ENCODE peak calls at places on chromosomes 12 and 14, in five cellular contexts. X is body of pancreas, D is sigmoid colon, L is A549, V is right lobe of liver. E is an unnamed sample.

GRCh38 chr12:70719084-70719483 is 81.9 kb upstream of the PTPRB start:
- DNase-seq in X (no peak), D (no peak), L (no peak), V (no peak), E (no peak)

GRCh38 chr12:106580671-106581508 is 1.9 kb upstream of the RFX4 start:
- DNase-seq in X (peak; percentile 40), D (no peak), L (no peak), V (no peak), E (no peak)

GRCh38 chr12:30792648-30793499 is 38.1 kb upstream of the CAPRIN2 start:
- DNase-seq in X (no peak), D (no peak), L (no peak), V (no peak), E (no peak)

GRCh38 chr12:39592295-39592694 is 27.3 kb downstream of the ABCD2 start:
- DNase-seq in X (no peak), D (no peak), L (no peak), V (no peak), E (no peak)

GRCh38 chr12:71581206-71581605 is 82.4 kb downstream of the ZFC3H1 start:
- DNase-seq in X (no peak), D (no peak), L (no peak), V (no peak), E (no peak)

GRCh38 chr14:104293851-104294627 is 155.7 kb downstream of the KIF26A start:
- DNase-seq in X (no peak), D (peak; percentile 45), L (peak; percentile 23), V (peak; percentile 45), E (peak; percentile 57)

GRCh38 chr12:105907982-105908381 is 230.8 kb downstream of the NUAK1 start:
- DNase-seq in X (no peak), D (no peak), L (no peak), V (no peak), E (no peak)

GRCh38 chr14:61712137-61712536 is 16.8 kb downstream of the HIF1A start:
- DNase-seq in X (no peak), D (no peak), L (no peak), V (no peak), E (no peak)

GRCh38 chr12:25767613-25768012 is 190.9 kb upstream of the RASSF8 start:
- DNase-seq in X (no peak), D (no peak), L (no peak), V (no peak), E (no peak)

GRCh38 chr14:52891800-52892199 is 59.0 kb downstream of the FERMT2 start:
- DNase-seq in X (no peak), D (no peak), L (no peak), V (no peak), E (no peak)

GRCh38 chr14:103107941-103108748 is 13.6 kb downstream of the EXOC3L4 start:
- DNase-seq in X (no peak), D (no peak), L (no peak), V (no peak), E (no peak)

GRCh38 chr12:47147749-47148148 is 68.0 kb upstream of the AMIGO2 start:
- DNase-seq in X (no peak), D (no peak), L (no peak), V (no peak), E (no peak)

GRCh38 chr12:86137936-86138335 is 118.3 kb downstream of the MGAT4C start:
- DNase-seq in X (no peak), D (no peak), L (no peak), V (no peak), E (no peak)

GRCh38 chr12:14256555-14257169 is 108.8 kb upstream of the ATF7IP start:
- DNase-seq in X (peak; percentile 87), D (peak; percentile 90), L (peak; percentile 53), V (peak; percentile 84), E (peak; percentile 84)

GRCh38 chr12:14257303-14257733 is 108.2 kb upstream of the ATF7IP start:
- DNase-seq in X (no peak), D (no peak), L (no peak), V (no peak), E (peak; percentile 90)

GRCh38 chr12:14258468-14258947 is 107.0 kb upstream of the ATF7IP start:
- DNase-seq in X (peak; percentile 28), D (no peak), L (no peak), V (peak; percentile 58), E (no peak)

GRCh38 chr12:14259481-14260010 is 105.9 kb upstream of the ATF7IP start:
- DNase-seq in X (no peak), D (no peak), L (no peak), V (no peak), E (no peak)

DNA sequence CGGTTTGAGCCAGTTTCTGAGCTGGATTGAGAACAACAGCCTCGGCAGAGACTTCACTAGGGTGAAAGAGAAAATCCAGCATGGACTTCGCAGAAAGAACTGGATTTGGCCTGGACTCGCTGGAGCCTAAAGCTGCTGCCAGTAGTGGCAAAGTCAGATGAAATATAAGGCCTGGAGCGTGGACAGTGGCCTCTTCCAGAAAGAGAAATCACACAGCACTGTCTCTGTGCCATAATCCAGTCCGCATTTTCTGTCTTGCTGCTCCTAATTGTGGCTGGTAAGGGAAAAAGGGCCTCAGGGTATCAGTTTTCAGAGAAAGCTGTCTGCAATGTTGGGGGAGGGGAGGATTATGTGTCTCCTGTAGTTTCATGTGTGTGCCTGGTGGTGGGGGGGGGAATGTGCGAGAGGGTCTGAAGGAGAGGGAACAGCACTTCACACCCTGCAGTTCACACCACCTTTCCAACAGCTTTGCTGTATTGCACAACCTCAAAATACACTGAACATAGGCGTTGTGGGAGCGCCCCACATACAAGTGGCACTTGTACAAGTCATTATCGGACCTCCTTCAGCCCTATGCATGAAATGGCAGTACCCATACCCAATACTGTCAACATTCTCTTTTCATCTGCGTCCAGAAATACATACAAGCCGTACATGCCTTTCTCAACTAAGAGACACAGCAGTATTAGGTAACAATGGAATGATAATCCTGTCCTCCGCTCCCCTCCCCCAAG is 107.6 kb upstream of the ATF7IP start:
- DNase-seq in X (peak; percentile 99), D (peak; percentile 95), L (peak; percentile 59), V (peak; percentile 98), E (peak; percentile 94)
- TF ChIP-seq POLR2A in X (no peak), D (no peak), L (no peak), V (peak; percentile 50), E (no peak)

GRCh38 chr14:100067971-100068959 is 3.0 kb downstream of the EVL start:
- DNase-seq in X (peak; percentile 11), D (no peak), L (no peak), V (no peak), E (peak; percentile 39)
- TF ChIP-seq POLR2A in X (no peak), D (no peak), L (no peak), V (peak; percentile 30), E (no peak)

GRCh38 chr14:32998433-32998832 is 59.8 kb downstream of the NPAS3 start:
- DNase-seq in X (peak; percentile 25), D (no peak), L (no peak), V (no peak), E (no peak)

GRCh38 chr14:32991706-32992105 is 53.0 kb downstream of the NPAS3 start:
- DNase-seq in X (no peak), D (no peak), L (no peak), V (no peak), E (no peak)

GRCh38 chr14:32996343-32996742 is 57.7 kb downstream of the NPAS3 start:
- DNase-seq in X (no peak), D (no peak), L (no peak), V (no peak), E (no peak)
- TF ChIP-seq POLR2A in X (no peak), D (no peak), L (no peak), V (no peak), E (no peak)

GRCh38 chr14:95533822-95534221 is 1.0 kb upstream of the GLRX5 start:
- DNase-seq in X (no peak), D (no peak), L (no peak), V (no peak), E (no peak)

GRCh38 chr14:95535226-95536021 is 574 bp downstream of the GLRX5 start:
- DNase-seq in X (peak; percentile 44), D (no peak), L (no peak), V (peak; percentile 54), E (no peak)

GRCh38 chr14:95536036-95536577 is 1.3 kb downstream of the GLRX5 start:
- DNase-seq in X (no peak), D (no peak), L (no peak), V (no peak), E (no peak)

GRCh38 chr14:95533391-95533821 is 1.4 kb upstream of the GLRX5 start:
- DNase-seq in X (no peak), D (no peak), L (no peak), V (no peak), E (no peak)

GRCh38 chr14:95534299-95535225 is at the start of gene GLRX5:
- DNase-seq in X (peak; percentile 99), D (peak; percentile 100), L (peak; percentile 100), V (peak; percentile 99), E (peak; percentile 99)
- TF ChIP-seq POLR2A in X (peak; percentile 66), D (no peak), L (peak; percentile 69), V (peak; percentile 90), E (peak; percentile 65)

GRCh38 chr12:121015825-121016766 is at the start of gene C12orf43:
- DNase-seq in X (peak; percentile 93), D (peak; percentile 95), L (peak; percentile 94), V (peak; percentile 93), E (peak; percentile 92)
- TF ChIP-seq POLR2A in X (peak; percentile 75), D (no peak), L (peak; percentile 76), V (peak; percentile 57), E (peak; percentile 42)

DNA sequence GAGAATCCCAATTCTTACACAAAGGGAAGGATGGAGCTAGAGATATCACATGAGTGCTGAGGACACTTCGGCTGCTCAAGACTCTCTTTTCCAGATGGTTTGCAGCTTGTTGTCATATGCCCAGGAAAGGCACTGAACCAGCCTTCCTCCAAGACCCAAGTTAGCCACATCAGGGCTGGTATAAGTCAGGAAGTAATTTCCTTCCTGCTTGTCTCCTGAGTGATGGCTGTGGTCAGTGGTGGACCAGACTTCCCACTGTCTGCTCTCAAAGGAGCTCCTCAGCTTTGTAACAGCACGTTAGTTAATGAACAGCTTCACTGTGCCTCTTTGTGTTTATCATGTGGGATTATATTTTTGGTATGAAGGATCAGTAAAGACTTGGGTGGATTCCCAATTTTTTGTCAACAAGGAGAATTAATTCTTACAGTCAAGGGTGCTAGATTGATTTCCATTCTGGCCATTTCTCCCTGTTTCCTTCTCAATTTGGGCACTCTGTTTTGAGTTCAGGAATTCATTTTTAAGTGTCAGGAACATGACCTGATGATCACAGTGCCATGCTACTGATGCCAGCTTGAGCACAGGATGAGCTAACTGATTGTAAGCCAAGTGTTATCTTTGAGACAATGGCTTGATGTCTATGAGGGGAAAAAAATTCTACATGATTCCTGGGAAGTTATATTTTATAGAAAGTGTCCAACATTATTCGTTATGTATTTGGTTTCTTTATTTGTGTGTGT is 145.8 kb downstream of the GCH1 start:
- DNase-seq in X (no peak), D (no peak), L (no peak), V (no peak), E (no peak)
- TF ChIP-seq POLR2A in X (no peak), D (no peak), L (no peak), V (no peak), E (no peak)

DNA sequence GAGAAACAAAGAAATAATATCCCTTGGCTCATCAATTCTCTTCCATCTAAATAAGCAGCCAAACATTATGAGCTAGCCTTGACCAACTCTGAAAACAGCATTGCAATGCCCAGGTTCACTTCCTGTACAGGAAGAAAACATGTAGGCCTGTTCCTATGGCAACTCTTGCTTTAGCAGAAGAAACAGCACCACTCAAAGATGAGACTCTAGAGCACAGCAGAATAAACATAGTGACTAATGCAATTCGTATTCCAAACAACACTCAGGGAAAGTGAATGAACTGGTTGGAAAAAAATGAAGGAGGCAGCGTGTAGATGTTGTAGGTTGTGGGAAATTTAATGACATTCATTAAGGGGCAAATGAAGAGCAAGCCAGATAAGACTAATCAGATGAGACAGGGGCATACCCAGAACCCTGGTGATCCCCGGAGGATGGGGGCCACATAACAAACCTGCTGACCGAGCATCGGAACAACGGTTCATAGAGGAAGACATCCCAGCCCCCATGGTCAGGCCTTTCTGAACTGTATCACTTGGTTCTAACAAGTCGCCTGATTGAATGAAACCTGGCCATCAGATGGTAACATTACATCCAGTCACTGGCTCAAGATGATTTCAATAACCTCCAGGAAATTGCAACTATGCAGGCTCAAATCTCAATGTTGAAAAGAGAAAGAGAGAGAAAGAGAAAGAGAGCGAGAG is 9.0 kb downstream of the ARHGDIB start:
- DNase-seq in X (no peak), D (no peak), L (peak; percentile 42), V (no peak), E (no peak)
- TF ChIP-seq POLR2A in X (no peak), D (no peak), L (no peak), V (no peak), E (no peak)

E was measured in heart left ventricle.